ENCODE peak calls at places on chromosome 11, in five cellular contexts. O, T, V, E and H are unnamed samples.
A peak's percentile ranks its signal among the peaks of the same experiment; 100 is the strongest.

GRCh38 chr11:3073029-3073435 is 15.8 kb upstream of the CARS1 start:
- DNase-seq in O (no peak), E (no peak), T (no peak), V (no peak), H (peak; percentile 44)

GRCh38 chr11:69127091-69127850 is 28.5 kb upstream of the SMIM38 start:
- DNase-seq in O (no peak), T (no peak), V (no peak), E (no peak), H (no peak)

GRCh38 chr11:57491371-57492061 is 24.0 kb downstream of the SLC43A1 start:
- DNase-seq in T (peak; percentile 48), V (peak; percentile 80), E (no peak), O (no peak), H (no peak)

GRCh38 chr11:35009191-35009940 is 92.9 kb downstream of the PDHX start:
- DNase-seq in V (peak; percentile 32), E (peak; percentile 61), T (peak; percentile 92), O (no peak), H (no peak)

GRCh38 chr11:83511646-83512045 is 225.5 kb upstream of the CCDC90B start:
- DNase-seq in E (no peak), T (no peak), V (no peak), O (no peak), H (no peak)

GRCh38 chr11:122653911-122654310 is 1.6 kb upstream of the UBASH3B start:
- DNase-seq in T (no peak), E (no peak), O (no peak), V (no peak), H (no peak)

GRCh38 chr11:7467652-7468051 is 17.7 kb upstream of the OLFML1 start:
- DNase-seq in O (no peak), T (no peak), V (no peak), E (no peak), H (no peak)

GRCh38 chr11:11074686-11075370 is 217.0 kb upstream of the ZBED5 start:
- DNase-seq in T (no peak), E (no peak), O (no peak), V (no peak), H (no peak)

GRCh38 chr11:93123351-93123898 is 74.4 kb downstream of the SLC36A4 start:
- DNase-seq in E (no peak), O (no peak), T (no peak), V (no peak), H (no peak)

GRCh38 chr11:13054278-13054677 is 45.2 kb downstream of the RASSF10 start:
- DNase-seq in V (no peak), T (no peak), E (peak; percentile 17), O (no peak), H (no peak)

GRCh38 chr11:47083913-47084312 is 92.8 kb downstream of the ARFGAP2 start:
- DNase-seq in E (no peak), T (peak; percentile 13), V (no peak), O (no peak), H (no peak)

GRCh38 chr11:91314521-91314920 is 910.1 kb upstream of the FAT3 start:
- DNase-seq in T (no peak), V (no peak), O (no peak), E (no peak), H (no peak)

GRCh38 chr11:79121351-79121750 is 319.5 kb downstream of the TENM4 start:
- DNase-seq in E (no peak), O (no peak), V (no peak), T (no peak), H (no peak)

GRCh38 chr11:116500833-116501622 is 271.8 kb downstream of the BUD13 start:
- DNase-seq in T (no peak), V (peak; percentile 46), O (no peak), E (no peak), H (no peak)

GRCh38 chr11:67440229-67441081 is 2.8 kb downstream of the CORO1B start:
- DNase-seq in T (no peak), E (no peak), O (no peak), V (no peak), H (no peak)

GRCh38 chr11:41282436-41282835 is 177.0 kb downstream of the LRRC4C start:
- DNase-seq in V (no peak), O (no peak), E (no peak), T (no peak), H (no peak)

GRCh38 chr11:2527621-2528291 is 82.9 kb downstream of the KCNQ1 start:
- DNase-seq in O (no peak), T (no peak), E (no peak), V (no peak), H (no peak)

GRCh38 chr11:69209038-69209350 is 53.3 kb downstream of the SMIM38 start:
- DNase-seq in T (no peak), O (no peak), V (no peak), E (no peak), H (no peak)

GRCh38 chr11:125701858-125702621 is 21.4 kb upstream of the ACRV1 start:
- DNase-seq in O (no peak), V (peak; percentile 24), E (no peak), T (no peak), H (no peak)

GRCh38 chr11:128282053-128282452 is 305.3 kb downstream of the ETS1 start:
- DNase-seq in T (no peak), O (no peak), V (no peak), E (no peak), H (no peak)